ENCODE peak calls at places on chromosome 15, in ten cellular contexts. S is cardiac fibroblast, F is brain microvascular endothelial cell, M is stomach, Z is neural progenitor cell, I is A673, B is ovary, Y is endodermal cell, T is fibroblast of mammary gland, J is adrenal gland. A is an unnamed sample.

GRCh38 chr15:65305144-65305758 is 774 bp downstream of the RNU5B-1 start:
- DNase-seq in S (no peak), F (no peak), M (no peak), Z (no peak), I (no peak), B (no peak), Y (no peak), T (no peak), J (no peak), A (no peak)

GRCh38 chr15:91926871-91927270 is 73.4 kb downstream of the SLCO3A1 start:
- DNase-seq in S (peak; percentile 78), F (no peak), M (no peak), Z (no peak), I (peak; percentile 76), B (no peak), Y (no peak), T (peak; percentile 71), J (no peak), A (no peak)

GRCh38 chr15:61030451-61030850 is 198.7 kb downstream of the RORA start:
- DNase-seq in S (no peak), F (no peak), M (no peak), Z (no peak), I (no peak), B (no peak), Y (no peak), T (peak; percentile 38), J (no peak), A (no peak)

GRCh38 chr15:66742286-66742685 is 40.2 kb downstream of the SMAD6 start:
- DNase-seq in S (no peak), F (no peak), M (no peak), Z (no peak), I (no peak), B (no peak), Y (no peak), T (no peak), J (no peak), A (no peak)

GRCh38 chr15:36737430-36737891 is 158.0 kb downstream of the CDIN1 start:
- DNase-seq in S (peak; percentile 23), F (peak; percentile 25), M (no peak), Z (no peak), I (no peak), B (no peak), Y (no peak), T (peak; percentile 63), J (no peak), A (peak; percentile 51)

GRCh38 chr15:82810061-82810862 is 834 bp downstream of the WHAMM start:
- DNase-seq in S (peak; percentile 79), F (no peak), M (peak; percentile 58), Z (peak; percentile 71), I (peak; percentile 63), B (peak; percentile 47), Y (peak; percentile 78), T (peak; percentile 45), J (peak; percentile 45), A (peak; percentile 34)

GRCh38 chr15:68550004-68550403 is 28.8 kb upstream of the CORO2B start:
- DNase-seq in S (no peak), F (no peak), M (no peak), Z (no peak), I (no peak), B (no peak), Y (no peak), T (no peak), J (no peak), A (no peak)

GRCh38 chr15:30065025-30065801 is 17.5 kb upstream of the GOLGA8J start:
- DNase-seq in S (peak; percentile 46), F (peak; percentile 50), M (no peak), Z (no peak), I (no peak), B (no peak), Y (no peak), T (peak; percentile 83), J (no peak), A (peak; percentile 89)

GRCh38 chr15:39188314-39188713 is 392.6 kb upstream of the THBS1 start:
- DNase-seq in S (no peak), F (no peak), M (no peak), Z (no peak), I (no peak), B (no peak), Y (no peak), T (no peak), J (no peak), A (no peak)

GRCh38 chr15:38549222-38549621 is 15.4 kb downstream of the RASGRP1 start:
- DNase-seq in S (no peak), F (no peak), M (no peak), Z (no peak), I (no peak), B (no peak), Y (no peak), T (peak; percentile 64), J (no peak), A (peak; percentile 44)

GRCh38 chr15:80404719-80405553 is 754 bp downstream of the ARNT2 start:
- DNase-seq in S (no peak), F (no peak), M (no peak), Z (peak; percentile 71), I (peak; percentile 18), B (peak; percentile 60), Y (peak; percentile 81), T (peak; percentile 3), J (no peak), A (peak; percentile 24)

GRCh38 chr15:52483712-52484111 is 45.0 kb downstream of the MYO5A start:
- DNase-seq in S (peak; percentile 67), F (peak; percentile 67), M (no peak), Z (no peak), I (no peak), B (no peak), Y (no peak), T (peak; percentile 77), J (peak; percentile 17), A (peak; percentile 86)

GRCh38 chr15:91909574-91909973 is 56.1 kb downstream of the SLCO3A1 start:
- DNase-seq in S (no peak), F (no peak), M (no peak), Z (no peak), I (no peak), B (no peak), Y (peak; percentile 81), T (no peak), J (no peak), A (no peak)

GRCh38 chr15:66951976-66952375 is 113.4 kb upstream of the SMAD3 start:
- DNase-seq in S (peak; percentile 35), F (no peak), M (no peak), Z (no peak), I (peak; percentile 59), B (no peak), Y (no peak), T (peak; percentile 68), J (no peak), A (no peak)

GRCh38 chr15:83928392-83928734 is 274.4 kb downstream of the ADAMTSL3 start:
- DNase-seq in S (no peak), F (no peak), M (no peak), Z (no peak), I (no peak), B (no peak), Y (no peak), T (no peak), J (no peak), A (no peak)

GRCh38 chr15:52143862-52144261 is 31.3 kb upstream of the BCL2L10 start:
- DNase-seq in S (peak; percentile 92), F (peak; percentile 89), M (no peak), Z (no peak), I (peak; percentile 94), B (no peak), Y (peak; percentile 62), T (peak; percentile 84), J (no peak), A (peak; percentile 68)

DNA sequence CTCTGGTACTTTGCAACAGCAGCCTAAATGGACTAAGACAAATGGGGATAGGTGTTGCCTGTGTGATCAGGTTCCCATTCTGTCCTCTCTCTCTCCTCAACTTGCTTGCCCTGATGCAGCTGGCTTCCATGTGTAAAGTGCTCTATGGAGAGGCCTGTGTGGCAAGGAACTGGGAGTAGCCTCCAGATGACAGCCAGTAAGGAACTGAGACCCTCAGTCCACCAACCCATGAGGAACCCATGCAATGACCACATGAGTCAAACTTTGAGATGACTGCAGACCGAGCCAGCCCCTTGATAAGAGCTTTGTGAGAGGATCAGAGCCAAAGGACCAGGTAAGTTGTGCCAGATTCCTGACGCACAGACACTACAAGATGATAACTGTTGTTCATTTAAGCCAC is 74.6 kb upstream of the ADPGK start:
- DNase-seq in S (no peak), F (no peak), M (no peak), Z (no peak), I (no peak), B (no peak), Y (no peak), T (no peak), J (no peak), A (no peak)
- H3K4me3 ChIP-seq in S (no peak overlapping the region), F (no peak overlapping the region), M (no peak overlapping the region), Z (no peak overlapping the region), I (no peak overlapping the region), B (no peak overlapping the region), Y (no peak overlapping the region), T (no peak overlapping the region), J (no peak overlapping the region), A (no peak overlapping the region)

DNA sequence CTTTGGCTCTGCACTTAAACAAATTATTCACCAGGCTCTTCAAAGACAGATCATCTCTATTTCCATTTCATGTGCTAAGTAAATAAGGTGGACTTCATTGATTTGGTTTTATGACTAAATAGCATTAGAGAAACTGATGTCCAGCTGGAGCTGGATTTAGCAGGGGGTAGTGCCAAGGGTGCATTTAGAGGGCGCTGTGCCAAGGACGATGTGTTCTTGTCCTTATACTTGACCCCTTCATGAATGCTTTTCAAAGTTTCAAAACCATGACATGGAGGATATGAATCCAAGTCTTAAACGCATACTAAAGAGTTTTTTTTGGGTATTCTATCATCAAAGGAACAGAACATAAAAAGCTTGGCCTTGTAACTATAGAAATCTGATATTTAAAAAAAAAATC is 233.2 kb downstream of the RYR3 start:
- DNase-seq in S (no peak), F (no peak), M (no peak), Z (no peak), I (no peak), B (no peak), Y (no peak), T (no peak), J (no peak), A (no peak)
- TF ChIP-seq CTCF in S (no peak), F (no peak), M (no peak), Z (no peak), I (no peak), B (no peak), Y (no peak), T (no peak), J (no peak), A (no peak)

GRCh38 chr15:76345880-76346665 is 9.5 kb downstream of the ISL2 start:
- DNase-seq in S (no peak), F (no peak), M (no peak), Z (peak; percentile 70), I (no peak), B (no peak), Y (peak; percentile 79), T (no peak), J (no peak), A (peak; percentile 63)
- H3K4me3 ChIP-seq in S (peak overlapping the region; percentile 40), F (peak overlapping the region; percentile 22), M (peak overlapping the region; percentile 50), Z (peak overlapping the region; percentile 51), I (peak overlapping the region; percentile 47), B (peak overlapping the region; percentile 13), Y (peak overlapping the region; percentile 78), T (peak overlapping the region; percentile 13), J (no peak overlapping the region), A (peak overlapping the region; percentile 58)

DNA sequence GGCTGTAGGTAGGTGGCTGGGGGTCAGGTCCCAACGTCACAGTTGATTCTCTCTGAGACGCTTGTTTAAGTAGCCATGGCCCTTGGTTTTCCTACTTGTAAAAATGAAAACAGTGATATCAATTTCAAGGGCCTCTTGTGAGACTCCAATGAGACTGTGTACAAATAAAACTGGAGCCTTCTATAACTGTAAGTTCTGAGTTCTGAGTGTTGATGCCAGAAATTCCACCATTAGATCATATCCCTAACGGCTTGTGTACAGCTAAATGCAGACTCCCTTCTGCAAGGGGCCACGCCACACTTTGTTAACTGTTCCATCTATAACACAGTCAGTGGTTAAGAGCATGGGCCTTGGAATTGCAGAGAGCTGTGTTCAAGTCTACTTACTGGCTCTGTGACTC is 267.3 kb downstream of the TLE3 start:
- DNase-seq in S (no peak), F (no peak), M (no peak), Z (no peak), I (no peak), B (no peak), Y (no peak), T (no peak), J (no peak), A (no peak)
- TF ChIP-seq CTCF in S (no peak), F (no peak), M (no peak), Z (no peak), I (no peak), B (no peak), Y (no peak), T (no peak), J (no peak), A (no peak)

A was measured in foreskin fibroblast.